ENCODE peak calls at places on chromosomes 4 and X, in nine cellular contexts. P is choroid plexus epithelial cell; F is T-helper 1 cell; E is ACHN; A is amniotic stem cell; J is stimulated activated CD4-positive, alpha-beta T cell treated with anti-CD3 and anti-CD28 coated beads, Interleukin-2, amount 100 ng/mL, for 48 hours; L is foreskin fibroblast; I is K562; M is hippocampal formation. K is an unnamed sample.

GRCh38 chr4:6262847-6263487 is 6.7 kb upstream of the WFS1 start:
- DNase-seq in A (no peak), P (no peak), M (no peak), J (no peak), E (no peak), I (no peak), L (no peak), F (no peak), K (no peak)

GRCh38 chrX:101229155-101229554 is 9.6 kb downstream of the DRP2 start:
- DNase-seq in J (no peak), A (no peak), E (peak; percentile 0), L (peak; percentile 51), F (no peak), M (no peak), P (peak; percentile 69), I (no peak), K (no peak)

GRCh38 chrX:103531002-103531401 is 11.7 kb upstream of the RAB40A start:
- DNase-seq in A (peak; percentile 26), M (no peak), I (no peak), J (no peak), F (no peak), L (peak; percentile 71), P (peak; percentile 83), E (no peak), K (no peak)

GRCh38 chr4:125849869-125850268 is 535.1 kb downstream of the FAT4 start:
- DNase-seq in L (peak; percentile 20), I (no peak), F (no peak), P (peak; percentile 82), A (peak; percentile 19), J (no peak), E (no peak), M (no peak), K (no peak)

GRCh38 chr4:158042591-158043030 is 130.2 kb downstream of the GASK1B start:
- DNase-seq in A (no peak), L (peak; percentile 24), M (no peak), F (no peak), J (no peak), E (no peak), P (peak; percentile 71), I (no peak), K (no peak)

GRCh38 chrX:137051978-137052640 is 18.3 kb upstream of the GPR101 start:
- DNase-seq in A (no peak), L (peak; percentile 27), P (peak; percentile 48), M (no peak), I (peak; percentile 82), F (peak; percentile 69), E (peak; percentile 40), J (peak; percentile 68), K (peak; percentile 82)

GRCh38 chr4:161314371-161314770 is 849.4 kb downstream of the FSTL5 start:
- DNase-seq in M (no peak), I (no peak), L (no peak), J (no peak), F (no peak), E (no peak), A (no peak), P (peak; percentile 56), K (no peak)

GRCh38 chrX:120244735-120245498 is 5.7 kb upstream of the ZBTB33 start:
- DNase-seq in A (peak; percentile 1), I (peak; percentile 27), F (peak; percentile 35), J (peak; percentile 46), P (peak; percentile 88), L (peak; percentile 59), M (peak; percentile 50), E (peak; percentile 73), K (peak; percentile 53)

GRCh38 chr4:528296-528695 is 29.3 kb downstream of the PIGG start:
- DNase-seq in M (no peak), P (no peak), F (no peak), J (no peak), E (no peak), L (no peak), I (no peak), A (no peak), K (no peak)

GRCh38 chr4:88008624-88009235 is 1.3 kb downstream of the PKD2 start:
- DNase-seq in L (no peak), J (no peak), M (no peak), E (no peak), P (peak; percentile 43), A (no peak), F (no peak), I (no peak), K (peak; percentile 29)

GRCh38 chr4:176769519-176769918 is 23.2 kb downstream of the VEGFC start:
- DNase-seq in M (no peak), F (no peak), I (no peak), E (peak; percentile 46), A (peak; percentile 90), L (peak; percentile 88), J (no peak), P (peak; percentile 96), K (no peak)

GRCh38 chrX:10282490-10282889 is 125.7 kb downstream of the CLCN4 start:
- DNase-seq in I (no peak), P (no peak), L (no peak), J (no peak), M (no peak), F (no peak), E (no peak), A (no peak), K (no peak)

GRCh38 chr4:168021666-168022065 is 70.7 kb upstream of the ANXA10 start:
- DNase-seq in P (peak; percentile 60), A (no peak), F (no peak), E (no peak), J (no peak), L (no peak), M (no peak), I (no peak), K (no peak)

K was measured in GM13976.